ENCODE peak calls at places on chromosomes 3 and 15, in seven cellular contexts. T is CD4-positive, alpha-beta memory T cell; D is A549; Y is BJ; O is sigmoid colon; I is lower lobe of right lung; M is tibial nerve. H is an unnamed sample.

GRCh38 chr15:58331562-58331902 is 100.3 kb upstream of the LIPC start:
- DNase-seq in O (no peak), I (no peak), M (no peak), T (no peak), Y (no peak), D (no peak), H (no peak)

GRCh38 chr3:163916596-163917560 is 1161.4 kb downstream of the SI start:
- DNase-seq in O (no peak), T (no peak), M (no peak), I (no peak), Y (no peak), D (no peak), H (no peak)

GRCh38 chr3:155553800-155554199 is 191.1 kb downstream of the PLCH1 start:
- DNase-seq in O (no peak), I (no peak), M (no peak), D (no peak), Y (no peak), T (no peak), H (no peak)

GRCh38 chr15:98713585-98714001 is 65.3 kb downstream of the IGF1R start:
- DNase-seq in M (no peak), T (no peak), D (no peak), O (no peak), I (no peak), Y (no peak), H (no peak)

GRCh38 chr3:123042413-123042812 is 14.8 kb upstream of the SEMA5B start:
- DNase-seq in T (no peak), O (no peak), I (peak), Y (no peak), D (no peak), M (no peak), H (no peak)

GRCh38 chr3:126692858-126693257 is 11.2 kb upstream of the CHCHD6 start:
- DNase-seq in O (no peak), I (no peak), T (no peak), M (no peak), D (no peak), Y (no peak), H (no peak)

GRCh38 chr3:126344380-126345041 is 12.7 kb downstream of the KLF15 start:
- DNase-seq in Y (no peak), D (no peak), O (peak), T (no peak), M (no peak), I (peak), H (no peak)

GRCh38 chr15:45648521-45649200 is 13.8 kb downstream of the SQOR start:
- DNase-seq in D (peak), M (no peak), Y (no peak), T (no peak), O (no peak), I (no peak), H (no peak)

GRCh38 chr3:13013994-13014754 is 59.1 kb downstream of the IQSEC1 start:
- DNase-seq in O (peak), I (peak), Y (no peak), M (no peak), D (no peak), T (peak), H (no peak)

GRCh38 chr3:189593581-189593980 is 37.6 kb upstream of the TP63 start:
- DNase-seq in D (no peak), T (no peak), I (no peak), O (no peak), Y (no peak), M (no peak), H (peak)

GRCh38 chr3:22475665-22476064 is 724.7 kb upstream of the ZNF385D start:
- DNase-seq in T (no peak), O (no peak), I (no peak), Y (no peak), M (no peak), D (no peak), H (no peak)

GRCh38 chr15:88048237-88048636 is 208.3 kb downstream of the NTRK3 start:
- DNase-seq in T (no peak), Y (no peak), O (no peak), I (no peak), D (no peak), M (no peak), H (no peak)

GRCh38 chr3:118782755-118783202 is 251.9 kb downstream of the IGSF11 start:
- DNase-seq in I (no peak), O (no peak), T (no peak), D (no peak), Y (no peak), M (no peak), H (no peak)

GRCh38 chr3:99700637-99701268 is 62.4 kb downstream of the COL8A1 start:
- DNase-seq in O (no peak), M (no peak), T (no peak), D (no peak), Y (no peak), I (no peak), H (peak)

GRCh38 chr3:46821553-46821952 is 41.7 kb downstream of the MYL3 start:
- DNase-seq in Y (no peak), I (no peak), T (no peak), D (no peak), O (no peak), M (no peak), H (no peak)

GRCh38 chr3:179969525-179969924 is 67.2 kb downstream of the PEX5L start:
- DNase-seq in T (no peak), I (no peak), Y (no peak), M (no peak), O (no peak), D (peak), H (peak)

GRCh38 chr15:57541805-57542504 is 49.7 kb upstream of the MYZAP start:
- DNase-seq in T (no peak), O (peak), D (peak), M (peak), I (peak), Y (peak), H (peak)

GRCh38 chr3:192879346-192880031 is 38.2 kb downstream of the MB21D2 start:
- DNase-seq in I (no peak), M (no peak), Y (peak), T (no peak), O (no peak), D (peak), H (peak)

GRCh38 chr3:50674349-50675178 is at the start of gene DOCK3:
- DNase-seq in O (peak), Y (no peak), M (no peak), D (peak), T (peak), I (peak), H (no peak)

GRCh38 chr15:73724211-73724610 is 28.9 kb downstream of the INSYN1 start:
- DNase-seq in I (no peak), Y (no peak), T (no peak), O (no peak), M (no peak), D (no peak), H (no peak)

GRCh38 chr3:124315215-124316033 is 323.5 kb upstream of the ROPN1 start:
- DNase-seq in T (no peak), O (no peak), Y (no peak), D (peak), M (no peak), I (no peak), H (no peak)

GRCh38 chr15:97875513-97876285 is 84.8 kb upstream of the ARRDC4 start:
- DNase-seq in T (no peak), D (no peak), M (no peak), Y (no peak), O (no peak), I (peak), H (no peak)

GRCh38 chr15:61195116-61196002 is 33.7 kb downstream of the RORA start:
- DNase-seq in D (peak), Y (no peak), M (no peak), T (peak), I (no peak), O (no peak), H (peak)

GRCh38 chr3:46737320-46737719 is 19.7 kb upstream of the PRSS50 start:
- DNase-seq in T (no peak), O (no peak), D (no peak), M (no peak), Y (no peak), I (no peak), H (no peak)

GRCh38 chr15:94704421-94704820 is 473.1 kb downstream of the MCTP2 start:
- DNase-seq in T (no peak), I (no peak), O (no peak), Y (no peak), D (no peak), M (no peak), H (no peak)

GRCh38 chr3:49638445-49638844 is 35.7 kb upstream of the APEH start:
- DNase-seq in I (no peak), M (no peak), D (peak), O (no peak), T (no peak), Y (peak), H (no peak)

GRCh38 chr3:70737656-70738309 is 425.3 kb upstream of the MDFIC2 start:
- DNase-seq in Y (no peak), D (no peak), M (no peak), T (no peak), I (no peak), O (no peak), H (no peak)

GRCh38 chr15:27210176-27210575 is 239.2 kb downstream of the GABRG3 start:
- DNase-seq in D (no peak), I (no peak), T (no peak), M (no peak), Y (no peak), O (no peak), H (no peak)

GRCh38 chr3:46987485-46988401 is 8.3 kb downstream of the NBEAL2 start:
- DNase-seq in I (peak), T (peak), Y (no peak), O (no peak), M (no peak), D (no peak), H (no peak)

GRCh38 chr3:175308105-175308504 is 449.0 kb downstream of the NAALADL2 start:
- DNase-seq in D (no peak), T (no peak), M (no peak), Y (no peak), O (no peak), I (no peak), H (no peak)

GRCh38 chr15:79987569-79987955 is 16.6 kb upstream of the BCL2A1 start:
- DNase-seq in T (no peak), D (no peak), Y (no peak), M (no peak), O (no peak), I (no peak), H (no peak)

GRCh38 chr3:113933746-113934145 is 14.1 kb upstream of the ZDHHC23 start:
- DNase-seq in I (no peak), T (no peak), Y (no peak), O (no peak), M (no peak), D (no peak), H (no peak)

GRCh38 chr3:57706462-57706861 is 13.6 kb upstream of the DENND6A start:
- DNase-seq in I (no peak), Y (peak), T (no peak), D (no peak), M (no peak), O (no peak), H (peak)

GRCh38 chr15:73369073-73369694 is 426 bp upstream of the HCN4 start:
- DNase-seq in T (no peak), Y (no peak), M (no peak), O (no peak), I (no peak), D (no peak), H (no peak)

GRCh38 chr3:8327739-8328138 is 173.9 kb upstream of the LMCD1 start:
- DNase-seq in T (no peak), O (no peak), Y (no peak), M (no peak), D (no peak), I (no peak), H (no peak)

GRCh38 chr3:143597774-143598652 is 250.3 kb downstream of the SLC9A9 start:
- DNase-seq in O (no peak), I (no peak), T (no peak), D (no peak), Y (no peak), M (no peak), H (no peak)

GRCh38 chr3:144324061-144324460 is 352.4 kb downstream of the DIPK2A start:
- DNase-seq in M (no peak), Y (no peak), T (no peak), D (no peak), I (no peak), O (no peak), H (no peak)

GRCh38 chr3:116561529-116561928 is 116.2 kb upstream of the LSAMP start:
- DNase-seq in O (no peak), Y (no peak), I (no peak), M (no peak), D (no peak), T (no peak), H (no peak)

GRCh38 chr15:81256916-81257315 is 60.2 kb downstream of the IL16 start:
- DNase-seq in O (no peak), I (no peak), Y (no peak), M (no peak), D (no peak), T (no peak), H (no peak)

GRCh38 chr3:172836390-172836997 is 86.0 kb downstream of the ECT2 start:
- DNase-seq in Y (no peak), I (no peak), O (no peak), D (peak), M (peak), T (peak), H (no peak)

DNA sequence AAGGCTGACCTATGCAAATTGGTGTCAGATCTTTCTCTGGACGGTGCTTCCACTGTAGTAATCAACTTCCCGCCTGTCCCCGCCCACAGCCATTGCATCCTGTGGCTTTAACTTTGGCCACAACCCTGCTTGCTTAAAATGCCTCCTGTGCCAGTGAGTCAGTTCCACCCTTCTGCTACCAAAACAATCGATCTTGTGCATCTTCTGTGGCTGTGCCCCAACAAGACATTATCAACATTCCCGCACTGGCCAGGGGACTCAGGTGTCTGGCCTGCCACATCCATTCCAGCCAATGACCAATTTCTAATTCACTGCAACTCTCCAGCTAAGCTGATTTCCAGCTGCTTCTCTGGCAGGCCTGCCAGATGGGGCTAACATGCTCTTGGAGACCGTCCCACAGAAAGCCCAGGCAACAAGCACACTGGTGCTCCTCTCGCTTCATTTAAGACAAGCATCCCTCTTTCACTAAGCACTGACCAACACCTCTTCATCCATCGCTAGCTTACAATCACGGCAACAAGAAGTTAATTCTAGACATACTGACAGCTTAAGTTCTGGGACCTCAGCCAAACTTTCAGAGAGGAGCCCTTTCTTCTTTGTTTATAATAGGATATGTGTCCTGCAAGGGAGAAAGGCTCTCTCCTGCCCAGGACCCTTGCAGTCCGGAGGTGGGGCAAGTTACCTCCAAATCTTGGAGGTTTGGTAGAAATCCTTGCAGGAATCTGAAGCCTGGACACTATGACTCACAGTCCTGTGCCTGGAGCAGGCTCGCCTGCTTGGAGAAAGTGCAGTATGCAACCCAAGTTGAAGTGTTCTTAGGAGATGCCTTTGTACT is 6.7 kb downstream of the CA12 start:
- DNase-seq in T (no peak), M (no peak), D (no peak), Y (no peak), I (peak), O (no peak), H (peak)
- H3K4me3 ChIP-seq in T (no peak), M (no peak), D (peak), Y (no peak), I (no peak), O (no peak), H (peak)

DNA sequence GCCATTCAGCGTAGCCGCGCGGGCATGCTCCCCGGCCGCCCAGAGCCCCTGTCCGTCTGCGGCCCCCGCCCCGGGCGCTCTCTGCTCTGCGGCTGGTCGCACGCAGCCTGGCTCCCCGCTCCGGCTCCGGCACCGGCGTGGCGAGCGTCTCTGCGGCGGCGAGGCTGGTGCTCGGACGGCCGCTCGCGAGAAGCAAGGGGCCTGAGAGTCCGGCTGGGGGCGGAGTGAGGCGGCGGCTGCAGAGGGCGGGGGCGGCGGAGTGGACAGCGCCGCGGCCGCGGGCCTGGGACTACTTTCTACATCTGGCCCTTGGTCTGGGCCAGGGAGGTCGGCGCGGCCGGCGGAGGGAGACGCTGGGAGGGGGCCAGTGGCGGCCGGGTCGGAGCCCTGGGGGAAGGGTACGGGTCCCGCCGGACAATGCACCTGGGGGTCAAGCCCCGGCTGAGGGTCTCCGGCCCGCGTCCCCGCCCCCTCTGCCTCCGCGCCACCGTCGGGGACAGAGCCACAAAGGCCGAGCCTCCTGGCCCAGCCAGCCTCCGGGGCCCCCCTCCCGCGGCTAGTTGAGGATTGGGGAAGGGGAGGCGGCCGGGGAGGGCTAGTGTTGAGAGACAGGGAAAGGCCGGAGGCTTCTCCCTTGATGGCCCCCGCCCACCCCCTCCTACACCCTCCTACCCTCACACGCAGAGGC is at the start of gene PRTG:
- DNase-seq in M (peak), O (peak), Y (no peak), D (peak), I (peak), T (no peak), H (peak)
- H3K4me3 ChIP-seq in M (peak), O (peak), Y (peak), D (peak), I (peak), T (peak), H (peak)

GRCh38 chr15:69734699-69735098 is 282.1 kb downstream of the RPLP1 start:
- DNase-seq in T (no peak), D (no peak), O (no peak), M (no peak), Y (no peak), I (no peak), H (no peak)
- H3K4me3 ChIP-seq in T (no peak), D (no peak), O (no peak), M (no peak), Y (no peak), I (no peak), H (no peak)

DNA sequence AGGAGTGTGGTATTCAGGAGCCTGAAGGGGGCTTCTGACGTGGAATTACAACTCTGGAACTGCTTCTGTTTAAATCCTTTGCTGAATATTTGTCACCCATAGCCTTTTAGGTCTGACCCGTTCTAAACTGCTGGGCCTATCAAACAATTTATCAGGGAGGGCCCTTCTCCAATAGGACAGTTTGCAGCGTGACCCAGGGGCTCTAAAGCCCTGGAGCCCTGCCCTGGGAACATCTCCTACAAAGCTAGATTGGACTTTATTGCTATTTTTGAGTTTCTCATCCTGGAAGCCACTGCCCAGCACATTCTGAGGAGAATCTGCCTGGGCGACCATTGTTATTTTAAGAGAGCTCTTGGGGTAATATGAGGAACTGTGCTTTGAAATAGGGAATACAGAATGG is 35.5 kb downstream of the KLF13 start:
- DNase-seq in I (no peak), O (no peak), M (no peak), D (no peak), T (no peak), Y (no peak), H (no peak)
- H3K4me3 ChIP-seq in I (no peak), O (no peak), M (no peak), D (no peak), T (peak), Y (no peak), H (no peak)

DNA sequence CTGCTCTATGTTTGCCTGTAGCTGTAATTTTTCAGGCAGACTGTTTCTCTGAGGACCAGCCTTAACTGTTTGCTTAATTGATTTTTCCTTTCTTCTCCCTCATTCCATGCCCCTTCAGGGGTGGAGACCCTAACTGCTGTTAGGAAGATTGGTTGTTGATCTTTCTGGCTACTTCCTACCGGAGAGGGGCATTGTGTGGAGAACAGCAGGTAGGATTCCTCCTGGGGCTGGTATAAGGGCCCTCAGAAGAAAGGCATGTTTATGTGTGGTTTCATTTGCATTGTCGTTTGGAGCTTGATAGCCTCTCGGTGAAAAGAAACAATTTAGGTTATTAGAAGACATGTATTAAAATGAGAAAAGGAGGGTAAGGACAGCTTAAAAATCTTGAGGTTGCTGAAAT is 57.0 kb upstream of the GOLGA6L2 start:
- DNase-seq in O (no peak), M (no peak), D (no peak), I (no peak), Y (no peak), T (no peak), H (no peak)
- H3K4me3 ChIP-seq in O (no peak), M (no peak), D (no peak), I (no peak), Y (no peak), T (no peak), H (no peak)

GRCh38 chr3:108131105-108131794 is 40.4 kb upstream of the CD47 start:
- DNase-seq in I (no peak), D (no peak), Y (peak), O (no peak), M (no peak), T (no peak), H (peak)
- H3K4me3 ChIP-seq in I (no peak), D (no peak), Y (no peak), O (no peak), M (no peak), T (no peak), H (no peak)

DNA sequence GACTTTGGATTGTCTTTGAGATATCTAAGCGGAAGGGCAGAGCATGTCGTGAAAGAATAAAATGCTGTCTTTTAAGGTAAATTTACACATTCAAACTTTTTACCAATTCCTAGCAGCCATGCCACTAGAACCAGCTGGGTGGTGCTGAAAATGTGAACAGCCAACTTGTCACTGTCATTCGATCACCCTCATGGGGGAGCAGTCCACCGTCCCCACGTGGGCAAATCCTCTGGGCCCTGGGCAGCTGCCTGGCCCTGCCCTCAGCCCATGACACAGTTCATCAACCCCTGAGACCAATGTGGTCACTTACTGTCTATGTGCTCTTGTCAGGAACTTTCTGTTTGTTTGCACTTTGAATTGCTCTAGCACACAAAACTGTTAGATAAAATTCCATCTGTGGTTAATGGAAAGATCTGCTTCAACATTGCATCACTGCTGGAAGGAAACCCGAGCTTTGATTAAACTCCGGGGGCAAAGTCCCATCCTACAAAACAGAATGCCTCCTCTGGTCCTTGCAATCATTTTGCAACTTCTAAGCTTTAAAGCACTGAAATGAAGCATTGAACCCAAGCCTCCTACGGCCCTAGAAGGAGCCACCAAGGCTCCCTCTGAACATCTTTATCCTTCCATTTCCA is 50.1 kb downstream of the PCSK6 start:
- DNase-seq in D (no peak), I (no peak), M (no peak), Y (no peak), T (no peak), O (no peak), H (no peak)
- H3K4me3 ChIP-seq in D (no peak), I (no peak), M (peak), Y (peak), T (no peak), O (no peak), H (no peak)